ENCODE peak calls at places on chromosomes 13 and 19, in ten cellular contexts. One of them, this sample, is unnamed.

GRCh38 chr13:102012299-102013293 is 389.3 kb downstream of the FGF14 start:
- DNase-seq in HS-27A: no peak
- DNase-seq in ovary: no peak
- DNase-seq in NCI-H526 treated with DMSO at 0.1 percent for 48 hours: no peak
- DNase-seq in GM04504: no peak
- DNase-seq in mucosa of descending colon: no peak
- DNase-seq in EL: no peak
- DNase-seq in activated T-cell treated with anti-CD3 and anti-CD28 coated beads, Interleukin-2, amount 50 U/mL, for 72 hours: no peak
- DNase-seq in ACHN: no peak
- DNase-seq in osteoblast: no peak
- DNase-seq in this sample: no peak

GRCh38 chr19:16581971-16582343 is 9.7 kb upstream of the SLC35E1 start:
- DNase-seq in ovary: no peak
- DNase-seq in HS-27A: no peak
- DNase-seq in GM04504: no peak
- DNase-seq in mucosa of descending colon: no peak
- DNase-seq in NCI-H526 treated with DMSO at 0.1 percent for 48 hours: no peak
- DNase-seq in ACHN: no peak
- DNase-seq in activated T-cell treated with anti-CD3 and anti-CD28 coated beads, Interleukin-2, amount 50 U/mL, for 72 hours: no peak
- DNase-seq in EL: no peak
- DNase-seq in osteoblast: peak
- DNase-seq in this sample: no peak

GRCh38 chr13:101618440-101619187 is 166.1 kb downstream of the ITGBL1 start:
- DNase-seq in ovary: no peak
- DNase-seq in ACHN: no peak
- DNase-seq in GM04504: no peak
- DNase-seq in HS-27A: no peak
- DNase-seq in activated T-cell treated with anti-CD3 and anti-CD28 coated beads, Interleukin-2, amount 50 U/mL, for 72 hours: no peak
- DNase-seq in NCI-H526 treated with DMSO at 0.1 percent for 48 hours: no peak
- DNase-seq in EL: no peak
- DNase-seq in mucosa of descending colon: no peak
- DNase-seq in osteoblast: no peak
- DNase-seq in this sample: no peak

GRCh38 chr13:40776681-40777165 is 5.7 kb upstream of the MRPS31 start:
- DNase-seq in osteoblast: no peak
- DNase-seq in ovary: no peak
- DNase-seq in ACHN: no peak
- DNase-seq in GM04504: no peak
- DNase-seq in EL: peak
- DNase-seq in HS-27A: no peak
- DNase-seq in activated T-cell treated with anti-CD3 and anti-CD28 coated beads, Interleukin-2, amount 50 U/mL, for 72 hours: peak
- DNase-seq in NCI-H526 treated with DMSO at 0.1 percent for 48 hours: no peak
- DNase-seq in mucosa of descending colon: peak
- DNase-seq in this sample: peak

GRCh38 chr13:111153977-111154332 is 38.8 kb downstream of the ARHGEF7 start:
- DNase-seq in GM04504: no peak
- DNase-seq in mucosa of descending colon: peak
- DNase-seq in ovary: no peak
- DNase-seq in NCI-H526 treated with DMSO at 0.1 percent for 48 hours: no peak
- DNase-seq in EL: peak
- DNase-seq in osteoblast: peak
- DNase-seq in HS-27A: peak
- DNase-seq in activated T-cell treated with anti-CD3 and anti-CD28 coated beads, Interleukin-2, amount 50 U/mL, for 72 hours: peak
- DNase-seq in ACHN: peak
- DNase-seq in this sample: peak

GRCh38 chr19:52923782-52924593 is 760 bp upstream of the ZNF888 start:
- DNase-seq in ovary: no peak
- DNase-seq in HS-27A: no peak
- DNase-seq in mucosa of descending colon: peak
- DNase-seq in GM04504: no peak
- DNase-seq in osteoblast: no peak
- DNase-seq in activated T-cell treated with anti-CD3 and anti-CD28 coated beads, Interleukin-2, amount 50 U/mL, for 72 hours: no peak
- DNase-seq in NCI-H526 treated with DMSO at 0.1 percent for 48 hours: no peak
- DNase-seq in EL: peak
- DNase-seq in ACHN: no peak
- DNase-seq in this sample: no peak

GRCh38 chr19:29678484-29679106 is 13.3 kb downstream of the PLEKHF1 start:
- DNase-seq in NCI-H526 treated with DMSO at 0.1 percent for 48 hours: no peak
- DNase-seq in GM04504: no peak
- DNase-seq in EL: no peak
- DNase-seq in mucosa of descending colon: no peak
- DNase-seq in activated T-cell treated with anti-CD3 and anti-CD28 coated beads, Interleukin-2, amount 50 U/mL, for 72 hours: no peak
- DNase-seq in ovary: peak
- DNase-seq in ACHN: no peak
- DNase-seq in HS-27A: no peak
- DNase-seq in osteoblast: peak
- DNase-seq in this sample: no peak

GRCh38 chr13:28636677-28637317 is 22.1 kb upstream of the POMP start:
- DNase-seq in GM04504: no peak
- DNase-seq in osteoblast: peak
- DNase-seq in ovary: no peak
- DNase-seq in NCI-H526 treated with DMSO at 0.1 percent for 48 hours: peak
- DNase-seq in ACHN: peak
- DNase-seq in HS-27A: no peak
- DNase-seq in mucosa of descending colon: no peak
- DNase-seq in activated T-cell treated with anti-CD3 and anti-CD28 coated beads, Interleukin-2, amount 50 U/mL, for 72 hours: peak
- DNase-seq in EL: peak
- DNase-seq in this sample: peak

GRCh38 chr19:3516675-3517207 is 10.6 kb downstream of the FZR1 start:
- DNase-seq in mucosa of descending colon: peak
- DNase-seq in NCI-H526 treated with DMSO at 0.1 percent for 48 hours: peak
- DNase-seq in HS-27A: no peak
- DNase-seq in activated T-cell treated with anti-CD3 and anti-CD28 coated beads, Interleukin-2, amount 50 U/mL, for 72 hours: peak
- DNase-seq in GM04504: no peak
- DNase-seq in ovary: no peak
- DNase-seq in ACHN: no peak
- DNase-seq in osteoblast: no peak
- DNase-seq in EL: no peak
- DNase-seq in this sample: no peak

GRCh38 chr19:17052439-17052838 is 22.8 kb downstream of the HAUS8 start:
- DNase-seq in osteoblast: peak
- DNase-seq in activated T-cell treated with anti-CD3 and anti-CD28 coated beads, Interleukin-2, amount 50 U/mL, for 72 hours: no peak
- DNase-seq in HS-27A: no peak
- DNase-seq in EL: peak
- DNase-seq in GM04504: no peak
- DNase-seq in ACHN: peak
- DNase-seq in NCI-H526 treated with DMSO at 0.1 percent for 48 hours: no peak
- DNase-seq in mucosa of descending colon: no peak
- DNase-seq in ovary: no peak
- DNase-seq in this sample: peak

GRCh38 chr13:60931858-60932546 is 483.6 kb downstream of the PCDH20 start:
- DNase-seq in EL: no peak
- DNase-seq in mucosa of descending colon: no peak
- DNase-seq in HS-27A: no peak
- DNase-seq in activated T-cell treated with anti-CD3 and anti-CD28 coated beads, Interleukin-2, amount 50 U/mL, for 72 hours: no peak
- DNase-seq in osteoblast: no peak
- DNase-seq in ovary: no peak
- DNase-seq in ACHN: peak
- DNase-seq in GM04504: no peak
- DNase-seq in NCI-H526 treated with DMSO at 0.1 percent for 48 hours: no peak
- DNase-seq in this sample: no peak

GRCh38 chr19:7515091-7515470 is 822 bp upstream of the ZNF358 start:
- DNase-seq in EL: no peak
- DNase-seq in osteoblast: no peak
- DNase-seq in ACHN: no peak
- DNase-seq in activated T-cell treated with anti-CD3 and anti-CD28 coated beads, Interleukin-2, amount 50 U/mL, for 72 hours: no peak
- DNase-seq in GM04504: no peak
- DNase-seq in ovary: peak
- DNase-seq in HS-27A: no peak
- DNase-seq in mucosa of descending colon: peak
- DNase-seq in NCI-H526 treated with DMSO at 0.1 percent for 48 hours: no peak
- DNase-seq in this sample: no peak

GRCh38 chr13:64289702-64290101 is 2874.1 kb upstream of the PCDH20 start:
- DNase-seq in EL: no peak
- DNase-seq in osteoblast: no peak
- DNase-seq in HS-27A: no peak
- DNase-seq in mucosa of descending colon: no peak
- DNase-seq in activated T-cell treated with anti-CD3 and anti-CD28 coated beads, Interleukin-2, amount 50 U/mL, for 72 hours: no peak
- DNase-seq in GM04504: no peak
- DNase-seq in ACHN: no peak
- DNase-seq in NCI-H526 treated with DMSO at 0.1 percent for 48 hours: no peak
- DNase-seq in ovary: no peak
- DNase-seq in this sample: no peak

GRCh38 chr13:107305178-107305577 is 737.2 kb upstream of the ARGLU1 start:
- DNase-seq in activated T-cell treated with anti-CD3 and anti-CD28 coated beads, Interleukin-2, amount 50 U/mL, for 72 hours: no peak
- DNase-seq in GM04504: no peak
- DNase-seq in EL: no peak
- DNase-seq in osteoblast: no peak
- DNase-seq in ovary: no peak
- DNase-seq in HS-27A: no peak
- DNase-seq in mucosa of descending colon: no peak
- DNase-seq in ACHN: no peak
- DNase-seq in NCI-H526 treated with DMSO at 0.1 percent for 48 hours: no peak
- DNase-seq in this sample: no peak

GRCh38 chr19:56162258-56162657 is 13.6 kb upstream of the GALP start:
- DNase-seq in NCI-H526 treated with DMSO at 0.1 percent for 48 hours: no peak
- DNase-seq in activated T-cell treated with anti-CD3 and anti-CD28 coated beads, Interleukin-2, amount 50 U/mL, for 72 hours: peak
- DNase-seq in ovary: no peak
- DNase-seq in EL: peak
- DNase-seq in ACHN: no peak
- DNase-seq in HS-27A: no peak
- DNase-seq in GM04504: no peak
- DNase-seq in osteoblast: peak
- DNase-seq in mucosa of descending colon: no peak
- DNase-seq in this sample: no peak

GRCh38 chr13:59906413-59907027 is 257.2 kb downstream of the DIAPH3 start:
- DNase-seq in osteoblast: peak
- DNase-seq in ACHN: peak
- DNase-seq in activated T-cell treated with anti-CD3 and anti-CD28 coated beads, Interleukin-2, amount 50 U/mL, for 72 hours: no peak
- DNase-seq in GM04504: peak
- DNase-seq in mucosa of descending colon: no peak
- DNase-seq in ovary: no peak
- DNase-seq in NCI-H526 treated with DMSO at 0.1 percent for 48 hours: no peak
- DNase-seq in HS-27A: no peak
- DNase-seq in EL: peak
- DNase-seq in this sample: peak

GRCh38 chr19:28168557-28168956 is 1044.4 kb downstream of the UQCRFS1 start:
- DNase-seq in NCI-H526 treated with DMSO at 0.1 percent for 48 hours: no peak
- DNase-seq in ovary: no peak
- DNase-seq in ACHN: no peak
- DNase-seq in mucosa of descending colon: no peak
- DNase-seq in EL: no peak
- DNase-seq in osteoblast: no peak
- DNase-seq in GM04504: no peak
- DNase-seq in activated T-cell treated with anti-CD3 and anti-CD28 coated beads, Interleukin-2, amount 50 U/mL, for 72 hours: no peak
- DNase-seq in HS-27A: no peak
- DNase-seq in this sample: no peak

GRCh38 chr13:106530907-106531520 is 4.4 kb downstream of the EFNB2 start:
- DNase-seq in HS-27A: no peak
- DNase-seq in osteoblast: no peak
- DNase-seq in ovary: no peak
- DNase-seq in activated T-cell treated with anti-CD3 and anti-CD28 coated beads, Interleukin-2, amount 50 U/mL, for 72 hours: no peak
- DNase-seq in NCI-H526 treated with DMSO at 0.1 percent for 48 hours: no peak
- DNase-seq in EL: no peak
- DNase-seq in mucosa of descending colon: no peak
- DNase-seq in ACHN: no peak
- DNase-seq in GM04504: no peak
- DNase-seq in this sample: no peak

GRCh38 chr13:73273737-73274136 is 214.9 kb downstream of the KLF5 start:
- DNase-seq in NCI-H526 treated with DMSO at 0.1 percent for 48 hours: no peak
- DNase-seq in ovary: no peak
- DNase-seq in osteoblast: no peak
- DNase-seq in EL: peak
- DNase-seq in mucosa of descending colon: no peak
- DNase-seq in HS-27A: peak
- DNase-seq in GM04504: peak
- DNase-seq in ACHN: peak
- DNase-seq in activated T-cell treated with anti-CD3 and anti-CD28 coated beads, Interleukin-2, amount 50 U/mL, for 72 hours: no peak
- DNase-seq in this sample: no peak

GRCh38 chr13:66520511-66521390 is 709.4 kb downstream of the PCDH9 start:
- DNase-seq in activated T-cell treated with anti-CD3 and anti-CD28 coated beads, Interleukin-2, amount 50 U/mL, for 72 hours: no peak
- DNase-seq in NCI-H526 treated with DMSO at 0.1 percent for 48 hours: no peak
- DNase-seq in ovary: no peak
- DNase-seq in HS-27A: no peak
- DNase-seq in ACHN: no peak
- DNase-seq in osteoblast: no peak
- DNase-seq in mucosa of descending colon: no peak
- DNase-seq in EL: no peak
- DNase-seq in GM04504: no peak
- DNase-seq in this sample: no peak

GRCh38 chr13:97222934-97223710 is 989 bp downstream of the MBNL2 start:
- DNase-seq in mucosa of descending colon: no peak
- DNase-seq in osteoblast: no peak
- DNase-seq in GM04504: no peak
- DNase-seq in NCI-H526 treated with DMSO at 0.1 percent for 48 hours: peak
- DNase-seq in HS-27A: no peak
- DNase-seq in EL: no peak
- DNase-seq in ovary: no peak
- DNase-seq in activated T-cell treated with anti-CD3 and anti-CD28 coated beads, Interleukin-2, amount 50 U/mL, for 72 hours: no peak
- DNase-seq in ACHN: peak
- DNase-seq in this sample: peak

GRCh38 chr19:17484520-17485180 is 14.3 kb downstream of the SLC27A1 start:
- DNase-seq in HS-27A: no peak
- DNase-seq in ACHN: no peak
- DNase-seq in NCI-H526 treated with DMSO at 0.1 percent for 48 hours: no peak
- DNase-seq in GM04504: no peak
- DNase-seq in activated T-cell treated with anti-CD3 and anti-CD28 coated beads, Interleukin-2, amount 50 U/mL, for 72 hours: no peak
- DNase-seq in ovary: no peak
- DNase-seq in EL: no peak
- DNase-seq in mucosa of descending colon: no peak
- DNase-seq in osteoblast: peak
- DNase-seq in this sample: no peak

GRCh38 chr13:113926301-113926761 is 47.5 kb downstream of the C13orf46 start:
- DNase-seq in EL: peak
- DNase-seq in HS-27A: no peak
- DNase-seq in ovary: no peak
- DNase-seq in activated T-cell treated with anti-CD3 and anti-CD28 coated beads, Interleukin-2, amount 50 U/mL, for 72 hours: no peak
- DNase-seq in GM04504: peak
- DNase-seq in ACHN: no peak
- DNase-seq in mucosa of descending colon: no peak
- DNase-seq in NCI-H526 treated with DMSO at 0.1 percent for 48 hours: no peak
- DNase-seq in osteoblast: no peak
- DNase-seq in this sample: no peak

GRCh38 chr13:30126903-30127428 is 180.4 kb downstream of the KATNAL1 start:
- DNase-seq in osteoblast: no peak
- DNase-seq in EL: peak
- DNase-seq in activated T-cell treated with anti-CD3 and anti-CD28 coated beads, Interleukin-2, amount 50 U/mL, for 72 hours: no peak
- DNase-seq in HS-27A: no peak
- DNase-seq in GM04504: no peak
- DNase-seq in ovary: no peak
- DNase-seq in NCI-H526 treated with DMSO at 0.1 percent for 48 hours: no peak
- DNase-seq in ACHN: peak
- DNase-seq in mucosa of descending colon: no peak
- DNase-seq in this sample: no peak

GRCh38 chr13:110116072-110116487 is 190.9 kb downstream of the COL4A1 start:
- DNase-seq in NCI-H526 treated with DMSO at 0.1 percent for 48 hours: no peak
- DNase-seq in HS-27A: no peak
- DNase-seq in mucosa of descending colon: no peak
- DNase-seq in ACHN: no peak
- DNase-seq in osteoblast: peak
- DNase-seq in ovary: no peak
- DNase-seq in GM04504: no peak
- DNase-seq in activated T-cell treated with anti-CD3 and anti-CD28 coated beads, Interleukin-2, amount 50 U/mL, for 72 hours: peak
- DNase-seq in EL: peak
- DNase-seq in this sample: peak

GRCh38 chr13:106917024-106917491 is 349.1 kb upstream of the ARGLU1 start:
- DNase-seq in EL: no peak
- DNase-seq in HS-27A: no peak
- DNase-seq in GM04504: no peak
- DNase-seq in osteoblast: peak
- DNase-seq in ovary: peak
- DNase-seq in ACHN: no peak
- DNase-seq in activated T-cell treated with anti-CD3 and anti-CD28 coated beads, Interleukin-2, amount 50 U/mL, for 72 hours: no peak
- DNase-seq in NCI-H526 treated with DMSO at 0.1 percent for 48 hours: no peak
- DNase-seq in mucosa of descending colon: no peak
- DNase-seq in this sample: no peak

GRCh38 chr13:20221772-20222171 is 10.3 kb downstream of the GJB6 start:
- DNase-seq in mucosa of descending colon: no peak
- DNase-seq in activated T-cell treated with anti-CD3 and anti-CD28 coated beads, Interleukin-2, amount 50 U/mL, for 72 hours: no peak
- DNase-seq in NCI-H526 treated with DMSO at 0.1 percent for 48 hours: no peak
- DNase-seq in GM04504: no peak
- DNase-seq in ACHN: no peak
- DNase-seq in EL: no peak
- DNase-seq in osteoblast: no peak
- DNase-seq in HS-27A: no peak
- DNase-seq in ovary: no peak
- DNase-seq in this sample: no peak

GRCh38 chr13:19634129-19634740 is 776 bp downstream of the MPHOSPH8 start:
- DNase-seq in NCI-H526 treated with DMSO at 0.1 percent for 48 hours: peak
- DNase-seq in EL: peak
- DNase-seq in ovary: no peak
- DNase-seq in osteoblast: no peak
- DNase-seq in GM04504: peak
- DNase-seq in HS-27A: peak
- DNase-seq in mucosa of descending colon: no peak
- DNase-seq in ACHN: peak
- DNase-seq in activated T-cell treated with anti-CD3 and anti-CD28 coated beads, Interleukin-2, amount 50 U/mL, for 72 hours: no peak
- DNase-seq in this sample: peak